ENCODE peak calls at places on chromosomes 13 and 19, in four cellular contexts. B is K562, S is GM12878, G is HepG2. Y is an unnamed sample.

GRCh38 chr19:18796239-18796638 is 5.1 kb upstream of the COMP start:
- DNase-seq in B (no peak), S (no peak), G (no peak), Y (no peak)

GRCh38 chr13:34719060-34719875 is 222.8 kb upstream of the NBEA start:
- DNase-seq in B (no peak), S (no peak), G (no peak), Y (no peak)

GRCh38 chr13:114043421-114044053 is 69.7 kb upstream of the C13orf46 start:
- DNase-seq in B (no peak), S (no peak), G (peak), Y (no peak)

GRCh38 chr13:91181892-91182291 is 165.6 kb upstream of the MIR17HG start:
- DNase-seq in B (no peak), S (no peak), G (peak), Y (no peak)

GRCh38 chr19:46787331-46788100 is 878 bp downstream of the SLC1A5 start:
- DNase-seq in B (no peak), S (no peak), G (peak), Y (peak)

GRCh38 chr13:102940143-102940542 is 94.3 kb downstream of the ERCC5 start:
- DNase-seq in B (no peak), S (no peak), G (no peak), Y (peak)

GRCh38 chr13:111114362-111115050 is 604 bp upstream of the ARHGEF7 start:
- DNase-seq in B (no peak), S (no peak), G (no peak), Y (no peak)

GRCh38 chr19:40489882-40490230 is 23.1 kb downstream of the SPTBN4 start:
- DNase-seq in B (no peak), S (no peak), G (no peak), Y (no peak)

GRCh38 chr19:45547965-45548609 is 36.5 kb downstream of the OPA3 start:
- DNase-seq in B (peak), S (no peak), G (no peak), Y (no peak)

GRCh38 chr19:55646889-55647731 is 902 bp upstream of the CCDC106 start:
- DNase-seq in B (no peak), S (no peak), G (no peak), Y (no peak)

GRCh38 chr19:29547981-29548380 is 22.2 kb downstream of the VSTM2B start:
- DNase-seq in B (no peak), S (no peak), G (no peak), Y (no peak)

GRCh38 chr19:15587663-15588062 is 27.4 kb upstream of the CYP4F8 start:
- DNase-seq in B (no peak), S (no peak), G (no peak), Y (no peak)

GRCh38 chr19:11578342-11579142 is 1.1 kb upstream of the ACP5 start:
- DNase-seq in B (peak), S (no peak), G (peak), Y (no peak)

GRCh38 chr13:79626924-79627323 is 146.0 kb downstream of the NDFIP2 start:
- DNase-seq in B (no peak), S (no peak), G (no peak), Y (no peak)

GRCh38 chr19:28350037-28350436 is 862.9 kb downstream of the UQCRFS1 start:
- DNase-seq in B (no peak), S (no peak), G (no peak), Y (no peak)

GRCh38 chr19:6632002-6632621 is 37.8 kb downstream of the TNFSF14 start:
- DNase-seq in B (peak), S (peak), G (peak), Y (no peak)

GRCh38 chr13:28409648-28410047 is 85.3 kb downstream of the FLT1 start:
- DNase-seq in B (no peak), S (no peak), G (no peak), Y (no peak)

DNA sequence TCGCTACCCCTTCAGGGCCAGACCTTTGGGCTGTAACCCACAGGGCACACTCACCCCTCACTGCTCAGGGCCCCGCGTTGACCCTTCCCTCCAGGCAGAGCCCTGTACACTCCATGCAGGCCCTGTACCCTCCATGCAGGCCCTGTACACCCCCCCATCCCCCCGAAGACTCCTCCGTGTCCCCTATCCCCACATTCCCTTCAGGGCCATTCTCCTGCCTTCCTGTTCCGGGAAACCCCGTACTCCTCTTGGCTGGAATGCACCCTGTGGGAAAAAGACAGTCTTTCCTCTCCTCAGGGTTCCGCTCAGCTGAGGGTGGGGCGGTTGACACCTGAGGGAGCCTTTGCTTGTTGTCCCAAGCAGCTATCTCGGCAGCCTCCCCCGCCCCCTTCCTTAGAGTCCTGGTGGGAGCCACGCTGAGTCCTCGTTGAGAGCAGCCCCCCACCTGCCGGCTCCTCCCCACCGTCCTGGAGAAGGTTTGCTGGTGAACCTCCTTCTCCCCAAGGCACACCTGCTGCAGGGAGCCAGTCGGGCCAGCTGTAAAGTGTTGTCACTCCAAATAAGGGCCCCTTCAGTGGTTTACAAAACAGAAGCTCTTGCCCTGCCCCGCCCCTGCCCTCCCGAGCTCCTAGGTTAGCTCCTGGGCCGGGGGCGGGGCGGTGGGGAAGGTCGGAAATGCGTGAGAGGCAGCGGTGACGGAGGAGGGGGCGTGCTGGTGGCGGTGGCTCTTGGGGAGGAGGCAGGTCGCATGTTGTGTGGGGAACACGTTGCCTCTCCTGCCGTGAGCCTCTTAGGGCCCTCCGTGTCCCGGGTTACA is 1.4 kb downstream of the GNA11 start:
- DNase-seq in B (no peak), S (no peak), G (peak), Y (peak)
- TF ChIP-seq HDAC6 in B (no peak), S (no peak), G (no peak), Y (no peak)

GRCh38 chr13:20337894-20338551 is 105.9 kb upstream of the GJB6 start:
- DNase-seq in B (no peak), S (peak), G (no peak), Y (no peak)

GRCh38 chr13:20340759-20341161 is 108.6 kb upstream of the GJB6 start:
- DNase-seq in B (no peak), S (no peak), G (no peak), Y (no peak)

GRCh38 chr13:20342326-20342725 is 110.2 kb upstream of the GJB6 start:
- DNase-seq in B (no peak), S (no peak), G (no peak), Y (no peak)

GRCh38 chr13:20336761-20337160 is 104.6 kb upstream of the GJB6 start:
- DNase-seq in B (no peak), S (no peak), G (no peak), Y (no peak)

GRCh38 chr13:20340136-20340758 is 108.1 kb upstream of the GJB6 start:
- DNase-seq in B (no peak), S (no peak), G (no peak), Y (no peak)
- TF ChIP-seq HDAC6 in B (no peak), S (no peak), G (no peak), Y (no peak)

GRCh38 chr13:20127563-20128458 is 33.0 kb downstream of the GJA3 start:
- DNase-seq in B (no peak), S (no peak), G (peak), Y (peak)
- TF ChIP-seq HDAC6 in B (no peak), S (no peak), G (no peak), Y (no peak)

DNA sequence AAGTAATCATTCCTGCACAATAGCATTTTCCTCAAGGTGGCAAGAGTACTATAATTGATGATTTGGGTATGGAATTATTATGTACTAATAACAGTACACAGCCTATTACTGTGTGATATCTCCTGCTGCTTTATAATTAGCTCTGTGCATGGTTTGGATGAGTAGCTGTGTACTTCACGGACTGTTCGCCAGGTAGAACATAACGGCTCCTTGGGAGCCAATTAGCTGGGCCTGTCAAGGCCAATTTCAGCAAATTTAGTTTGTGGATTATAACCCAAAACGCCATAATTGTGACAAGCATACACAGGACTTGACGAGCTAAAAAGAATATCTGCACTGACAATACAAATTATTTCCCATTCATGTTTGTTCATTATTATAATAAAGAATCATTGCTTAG is 1584.2 kb downstream of the SLITRK1 start:
- DNase-seq in B (no peak), S (no peak), G (no peak), Y (no peak)
- TF ChIP-seq HDAC6 in B (no peak), S (no peak), G (no peak), Y (no peak)

GRCh38 chr13:98710521-98710920 is 42.0 kb downstream of the SLC15A1 start:
- DNase-seq in B (no peak), S (no peak), G (no peak), Y (no peak)

GRCh38 chr13:98707309-98707999 is 45.0 kb downstream of the SLC15A1 start:
- DNase-seq in B (no peak), S (peak), G (no peak), Y (no peak)

GRCh38 chr13:98706446-98707110 is 45.9 kb downstream of the SLC15A1 start:
- DNase-seq in B (no peak), S (peak), G (peak), Y (no peak)
- TF ChIP-seq HDAC6 in B (no peak), S (no peak), G (no peak), Y (no peak)